ENCODE peak calls at places on chromosomes 5 and 9, in eight cellular contexts. V is ureter, E is NCI-H1417, D is lung microvascular endothelial cell, Y is AG09309, X is prostate gland, F is stomach, A is sciatic nerve. C is an unnamed sample.

GRCh38 chr5:133565993-133566392 is 46.3 kb downstream of the FSTL4 start:
- DNase-seq in V (no peak), E (no peak), D (peak; percentile 44), Y (no peak), X (no peak), F (no peak), A (peak; percentile 68), C (peak; percentile 41)

GRCh38 chr5:122073864-122074263 is 4.2 kb downstream of the LOX start:
- DNase-seq in V (no peak), E (no peak), D (no peak), Y (no peak), X (no peak), F (no peak), A (no peak), C (no peak)

GRCh38 chr5:66291771-66292170 is 147.7 kb downstream of the SREK1 start:
- DNase-seq in V (no peak), E (no peak), D (no peak), Y (no peak), X (no peak), F (no peak), A (no peak), C (no peak)

GRCh38 chr5:59609501-59610265 is 283.8 kb downstream of the PDE4D start:
- DNase-seq in V (no peak), E (no peak), D (peak; percentile 22), Y (no peak), X (no peak), F (no peak), A (no peak), C (no peak)

GRCh38 chr5:36442796-36443195 is 141.1 kb upstream of the RANBP3L start:
- DNase-seq in V (peak; percentile 54), E (no peak), D (peak; percentile 36), Y (no peak), X (no peak), F (peak; percentile 38), A (no peak), C (no peak)

GRCh38 chr5:9835121-9835770 is 205.1 kb upstream of the TAS2R1 start:
- DNase-seq in V (no peak), E (no peak), D (no peak), Y (no peak), X (no peak), F (no peak), A (no peak), C (no peak)

GRCh38 chr5:5752844-5753243 is 330.4 kb downstream of the ICE1 start:
- DNase-seq in V (no peak), E (no peak), D (no peak), Y (no peak), X (no peak), F (no peak), A (no peak), C (no peak)

GRCh38 chr9:71001780-71002386 is 119.5 kb downstream of the TRPM3 start:
- DNase-seq in V (no peak), E (peak; percentile 70), D (peak; percentile 12), Y (peak; percentile 8), X (peak; percentile 29), F (peak; percentile 49), A (no peak), C (no peak)

GRCh38 chr5:5622806-5623205 is 200.3 kb downstream of the ICE1 start:
- DNase-seq in V (no peak), E (no peak), D (no peak), Y (no peak), X (no peak), F (no peak), A (no peak), C (no peak)

GRCh38 chr5:32506809-32507208 is 62.3 kb upstream of the ZFR start:
- DNase-seq in V (no peak), E (no peak), D (no peak), Y (peak; percentile 82), X (no peak), F (no peak), A (no peak), C (no peak)

GRCh38 chr5:65263291-65263690 is 218.4 kb downstream of the ADAMTS6 start:
- DNase-seq in V (no peak), E (no peak), D (no peak), Y (peak; percentile 11), X (no peak), F (no peak), A (no peak), C (no peak)

GRCh38 chr5:139649082-139649991 is 1.2 kb downstream of the CXXC5 start:
- DNase-seq in V (no peak), E (peak; percentile 52), D (no peak), Y (no peak), X (no peak), F (no peak), A (peak; percentile 76), C (peak; percentile 55)

GRCh38 chr9:121178676-121179372 is 22.8 kb downstream of the RAB14 start:
- DNase-seq in V (no peak), E (no peak), D (no peak), Y (no peak), X (no peak), F (no peak), A (no peak), C (no peak)

GRCh38 chr5:173535166-173535975 is 81.1 kb downstream of the BOD1 start:
- DNase-seq in V (no peak), E (no peak), D (no peak), Y (no peak), X (no peak), F (no peak), A (no peak), C (no peak)

GRCh38 chr5:35777358-35778087 is 79.2 kb upstream of the IL7R start:
- DNase-seq in V (peak; percentile 61), E (peak; percentile 82), D (peak; percentile 87), Y (peak; percentile 66), X (peak; percentile 76), F (peak; percentile 74), A (peak; percentile 83), C (peak; percentile 54)

GRCh38 chr9:134896834-134897583 is 16.4 kb downstream of the FCN2 start:
- DNase-seq in V (no peak), E (no peak), D (no peak), Y (no peak), X (no peak), F (no peak), A (peak; percentile 27), C (no peak)

GRCh38 chr5:148957591-148958202 is 105.2 kb downstream of the SH3TC2 start:
- DNase-seq in V (no peak), E (peak; percentile 50), D (peak; percentile 61), Y (no peak), X (no peak), F (peak; percentile 45), A (no peak), C (peak; percentile 38)

GRCh38 chr9:108603141-108603540 is 252.6 kb downstream of the ACTL7B start:
- DNase-seq in V (peak; percentile 66), E (no peak), D (no peak), Y (no peak), X (peak; percentile 92), F (peak; percentile 80), A (no peak), C (no peak)

GRCh38 chr5:124746916-124747769 is 704 bp upstream of the ZNF608 start:
- DNase-seq in V (peak; percentile 86), E (peak; percentile 95), D (peak; percentile 95), Y (no peak), X (peak; percentile 89), F (peak; percentile 79), A (peak; percentile 89), C (no peak)

GRCh38 chr5:15807861-15808260 is 307.9 kb downstream of the FBXL7 start:
- DNase-seq in V (no peak), E (peak; percentile 49), D (peak; percentile 82), Y (peak; percentile 42), X (no peak), F (no peak), A (no peak), C (no peak)

GRCh38 chr9:90556897-90557296 is 85.7 kb downstream of the DIRAS2 start:
- DNase-seq in V (no peak), E (peak; percentile 35), D (no peak), Y (no peak), X (no peak), F (no peak), A (no peak), C (no peak)

GRCh38 chr5:91296691-91297143 is 86.4 kb downstream of the ARRDC3 start:
- DNase-seq in V (no peak), E (no peak), D (no peak), Y (peak; percentile 57), X (no peak), F (peak; percentile 41), A (peak; percentile 73), C (no peak)

GRCh38 chr5:2690293-2690692 is 61.2 kb downstream of the IRX2 start:
- DNase-seq in V (no peak), E (no peak), D (no peak), Y (no peak), X (no peak), F (no peak), A (no peak), C (no peak)

GRCh38 chr9:132249690-132250089 is 87.8 kb downstream of the NTNG2 start:
- DNase-seq in V (no peak), E (no peak), D (no peak), Y (no peak), X (no peak), F (no peak), A (no peak), C (no peak)

GRCh38 chr9:92952861-92953620 is 5.7 kb downstream of the FGD3 start:
- DNase-seq in V (no peak), E (peak; percentile 99), D (no peak), Y (no peak), X (no peak), F (no peak), A (no peak), C (no peak)

GRCh38 chr9:129610473-129611301 is 10.2 kb downstream of the C9orf50 start:
- DNase-seq in V (peak; percentile 84), E (peak; percentile 77), D (peak; percentile 65), Y (no peak), X (peak; percentile 62), F (peak; percentile 82), A (peak; percentile 91), C (peak; percentile 83)

GRCh38 chr9:107049825-107050184 is 186.8 kb downstream of the ZNF462 start:
- DNase-seq in V (no peak), E (no peak), D (no peak), Y (no peak), X (no peak), F (no peak), A (no peak), C (no peak)

GRCh38 chr5:144187699-144188294 is 17.1 kb downstream of the KCTD16 start:
- DNase-seq in V (peak; percentile 79), E (peak; percentile 71), D (peak; percentile 98), Y (peak; percentile 95), X (peak; percentile 12), F (peak; percentile 65), A (peak; percentile 70), C (peak; percentile 70)

GRCh38 chr9:20418485-20418884 is 203.8 kb downstream of the MLLT3 start:
- DNase-seq in V (no peak), E (no peak), D (no peak), Y (no peak), X (no peak), F (no peak), A (no peak), C (no peak)